ENCODE peak calls at places on chromosomes 13 and 19, in four cellular contexts. One of them, this sample, is unnamed.

GRCh38 chr13:67095621-67096020 is 134.5 kb downstream of the PCDH9 start:
- DNase-seq in activated CD8-positive, alpha-beta memory T cell treated with anti-CD3 and anti-CD28 coated beads for 48 hours: no peak
- DNase-seq in HS-5: no peak
- DNase-seq in activated naive CD4-positive, alpha-beta T cell treated with anti-CD3 and anti-CD28 coated beads for 36 hours: no peak
- DNase-seq in this sample: no peak

GRCh38 chr19:28685802-28686201 is 527.1 kb downstream of the UQCRFS1 start:
- DNase-seq in activated CD8-positive, alpha-beta memory T cell treated with anti-CD3 and anti-CD28 coated beads for 48 hours: no peak
- DNase-seq in HS-5: no peak
- DNase-seq in activated naive CD4-positive, alpha-beta T cell treated with anti-CD3 and anti-CD28 coated beads for 36 hours: no peak
- DNase-seq in this sample: no peak

GRCh38 chr19:48332662-48333466 is 7.5 kb downstream of the EMP3 start:
- DNase-seq in activated CD8-positive, alpha-beta memory T cell treated with anti-CD3 and anti-CD28 coated beads for 48 hours: no peak
- DNase-seq in HS-5: no peak
- DNase-seq in activated naive CD4-positive, alpha-beta T cell treated with anti-CD3 and anti-CD28 coated beads for 36 hours: peak; percentile 98
- DNase-seq in this sample: peak; percentile 77

GRCh38 chr19:51327066-51327985 is 14.6 kb downstream of the VSIG10L start:
- DNase-seq in activated naive CD4-positive, alpha-beta T cell treated with anti-CD3 and anti-CD28 coated beads for 36 hours: peak; percentile 75
- DNase-seq in HS-5: no peak
- DNase-seq in activated CD8-positive, alpha-beta memory T cell treated with anti-CD3 and anti-CD28 coated beads for 48 hours: peak; percentile 31
- DNase-seq in this sample: peak; percentile 59

GRCh38 chr19:39645800-39646411 is 9.8 kb upstream of the LGALS16 start:
- DNase-seq in activated CD8-positive, alpha-beta memory T cell treated with anti-CD3 and anti-CD28 coated beads for 48 hours: no peak
- DNase-seq in HS-5: no peak
- DNase-seq in activated naive CD4-positive, alpha-beta T cell treated with anti-CD3 and anti-CD28 coated beads for 36 hours: peak; percentile 58
- DNase-seq in this sample: no peak

GRCh38 chr19:7534531-7534980 is 961 bp upstream of the PNPLA6 start:
- DNase-seq in HS-5: peak; percentile 37
- DNase-seq in activated CD8-positive, alpha-beta memory T cell treated with anti-CD3 and anti-CD28 coated beads for 48 hours: no peak
- DNase-seq in activated naive CD4-positive, alpha-beta T cell treated with anti-CD3 and anti-CD28 coated beads for 36 hours: peak; percentile 54
- DNase-seq in this sample: no peak

GRCh38 chr19:31616031-31616430 is 266.8 kb upstream of the TSHZ3 start:
- DNase-seq in activated naive CD4-positive, alpha-beta T cell treated with anti-CD3 and anti-CD28 coated beads for 36 hours: no peak
- DNase-seq in activated CD8-positive, alpha-beta memory T cell treated with anti-CD3 and anti-CD28 coated beads for 48 hours: no peak
- DNase-seq in HS-5: no peak
- DNase-seq in this sample: no peak

GRCh38 chr13:108427355-108427754 is 157.8 kb downstream of the TNFSF13B start:
- DNase-seq in activated naive CD4-positive, alpha-beta T cell treated with anti-CD3 and anti-CD28 coated beads for 36 hours: no peak
- DNase-seq in activated CD8-positive, alpha-beta memory T cell treated with anti-CD3 and anti-CD28 coated beads for 48 hours: no peak
- DNase-seq in HS-5: no peak
- DNase-seq in this sample: no peak

GRCh38 chr13:37014609-37015008 is 14.0 kb downstream of the EXOSC8 start:
- DNase-seq in HS-5: no peak
- DNase-seq in activated CD8-positive, alpha-beta memory T cell treated with anti-CD3 and anti-CD28 coated beads for 48 hours: no peak
- DNase-seq in activated naive CD4-positive, alpha-beta T cell treated with anti-CD3 and anti-CD28 coated beads for 36 hours: no peak
- DNase-seq in this sample: no peak

GRCh38 chr19:954672-955494 is 29.0 kb downstream of the ARID3A start:
- DNase-seq in HS-5: no peak
- DNase-seq in activated naive CD4-positive, alpha-beta T cell treated with anti-CD3 and anti-CD28 coated beads for 36 hours: no peak
- DNase-seq in activated CD8-positive, alpha-beta memory T cell treated with anti-CD3 and anti-CD28 coated beads for 48 hours: no peak
- DNase-seq in this sample: peak; percentile 86

This sample was measured in GM18507.